ENCODE peak calls at places on chromosomes 3 and 15, in nine cellular contexts. One of them, this sample, is unnamed.

GRCh38 chr15:48928877-48929538 is 34.7 kb downstream of the SHC4 start:
- DNase-seq in pancreas: no peak
- DNase-seq in right atrium auricular region: no peak
- DNase-seq in heart right ventricle: no peak
- DNase-seq in effector memory CD4-positive, alpha-beta T cell: no peak
- DNase-seq in right lobe of liver: no peak
- DNase-seq in left ventricle myocardium inferior: no peak
- DNase-seq in tibial nerve: no peak
- DNase-seq in suprapubic skin: no peak
- DNase-seq in this sample: no peak

GRCh38 chr3:25679166-25679565 is 14.5 kb upstream of the TOP2B start:
- DNase-seq in tibial nerve: no peak
- DNase-seq in pancreas: no peak
- DNase-seq in right atrium auricular region: no peak
- DNase-seq in left ventricle myocardium inferior: no peak
- DNase-seq in heart right ventricle: no peak
- DNase-seq in suprapubic skin: no peak
- DNase-seq in right lobe of liver: no peak
- DNase-seq in effector memory CD4-positive, alpha-beta T cell: no peak
- DNase-seq in this sample: no peak

GRCh38 chr15:49343546-49343945 is 79.5 kb upstream of the FGF7 start:
- DNase-seq in left ventricle myocardium inferior: no peak
- DNase-seq in heart right ventricle: no peak
- DNase-seq in tibial nerve: no peak
- DNase-seq in pancreas: no peak
- DNase-seq in right atrium auricular region: no peak
- DNase-seq in right lobe of liver: no peak
- DNase-seq in suprapubic skin: no peak
- DNase-seq in effector memory CD4-positive, alpha-beta T cell: no peak
- DNase-seq in this sample: peak

GRCh38 chr3:133206921-133207320 is 168.7 kb downstream of the TMEM108 start:
- DNase-seq in right atrium auricular region: no peak
- DNase-seq in suprapubic skin: no peak
- DNase-seq in heart right ventricle: no peak
- DNase-seq in pancreas: no peak
- DNase-seq in effector memory CD4-positive, alpha-beta T cell: no peak
- DNase-seq in left ventricle myocardium inferior: no peak
- DNase-seq in right lobe of liver: no peak
- DNase-seq in tibial nerve: no peak
- DNase-seq in this sample: no peak

GRCh38 chr15:33735637-33736247 is 232.6 kb upstream of the CHRM5 start:
- DNase-seq in right lobe of liver: no peak
- DNase-seq in heart right ventricle: no peak
- DNase-seq in left ventricle myocardium inferior: no peak
- DNase-seq in effector memory CD4-positive, alpha-beta T cell: no peak
- DNase-seq in tibial nerve: no peak
- DNase-seq in right atrium auricular region: no peak
- DNase-seq in pancreas: no peak
- DNase-seq in suprapubic skin: no peak
- DNase-seq in this sample: peak

GRCh38 chr3:195849322-195850074 is 37.8 kb upstream of the MUC4 start:
- DNase-seq in right lobe of liver: peak
- DNase-seq in effector memory CD4-positive, alpha-beta T cell: no peak
- DNase-seq in right atrium auricular region: no peak
- DNase-seq in pancreas: peak
- DNase-seq in left ventricle myocardium inferior: no peak
- DNase-seq in heart right ventricle: no peak
- DNase-seq in tibial nerve: no peak
- DNase-seq in suprapubic skin: no peak
- DNase-seq in this sample: no peak

GRCh38 chr3:69738291-69738690 is 973 bp upstream of the MITF start:
- DNase-seq in left ventricle myocardium inferior: no peak
- DNase-seq in heart right ventricle: no peak
- DNase-seq in suprapubic skin: no peak
- DNase-seq in effector memory CD4-positive, alpha-beta T cell: no peak
- DNase-seq in pancreas: no peak
- DNase-seq in right atrium auricular region: no peak
- DNase-seq in tibial nerve: no peak
- DNase-seq in right lobe of liver: no peak
- DNase-seq in this sample: peak

GRCh38 chr15:80890341-80890972 is 99.2 kb downstream of the MESD start:
- DNase-seq in tibial nerve: no peak
- DNase-seq in left ventricle myocardium inferior: no peak
- DNase-seq in suprapubic skin: no peak
- DNase-seq in right lobe of liver: no peak
- DNase-seq in effector memory CD4-positive, alpha-beta T cell: no peak
- DNase-seq in right atrium auricular region: no peak
- DNase-seq in heart right ventricle: no peak
- DNase-seq in pancreas: no peak
- DNase-seq in this sample: no peak

GRCh38 chr15:64930019-64930652 is 18.4 kb downstream of the ANKDD1A start:
- DNase-seq in right atrium auricular region: no peak
- DNase-seq in effector memory CD4-positive, alpha-beta T cell: no peak
- DNase-seq in suprapubic skin: peak
- DNase-seq in left ventricle myocardium inferior: no peak
- DNase-seq in pancreas: no peak
- DNase-seq in right lobe of liver: no peak
- DNase-seq in tibial nerve: no peak
- DNase-seq in heart right ventricle: no peak
- DNase-seq in this sample: no peak

GRCh38 chr3:61927332-61927731 is 366.0 kb downstream of the PTPRG start:
- DNase-seq in suprapubic skin: peak
- DNase-seq in tibial nerve: peak
- DNase-seq in right atrium auricular region: peak
- DNase-seq in heart right ventricle: peak
- DNase-seq in right lobe of liver: no peak
- DNase-seq in left ventricle myocardium inferior: peak
- DNase-seq in pancreas: no peak
- DNase-seq in effector memory CD4-positive, alpha-beta T cell: no peak
- DNase-seq in this sample: peak

GRCh38 chr3:101779047-101779807 is at the start of gene NXPE3:
- DNase-seq in right atrium auricular region: peak
- DNase-seq in suprapubic skin: peak
- DNase-seq in heart right ventricle: peak
- DNase-seq in left ventricle myocardium inferior: peak
- DNase-seq in right lobe of liver: peak
- DNase-seq in effector memory CD4-positive, alpha-beta T cell: peak
- DNase-seq in tibial nerve: peak
- DNase-seq in pancreas: peak
- DNase-seq in this sample: peak

GRCh38 chr3:101778385-101779046 is 495 bp upstream of the NXPE3 start:
- DNase-seq in suprapubic skin: no peak
- DNase-seq in right atrium auricular region: no peak
- DNase-seq in effector memory CD4-positive, alpha-beta T cell: no peak
- DNase-seq in pancreas: no peak
- DNase-seq in left ventricle myocardium inferior: no peak
- DNase-seq in right lobe of liver: no peak
- DNase-seq in heart right ventricle: no peak
- DNase-seq in tibial nerve: no peak
- DNase-seq in this sample: no peak

GRCh38 chr3:101781166-101781565 is 2.2 kb downstream of the NXPE3 start:
- DNase-seq in right atrium auricular region: no peak
- DNase-seq in right lobe of liver: no peak
- DNase-seq in left ventricle myocardium inferior: no peak
- DNase-seq in pancreas: no peak
- DNase-seq in suprapubic skin: no peak
- DNase-seq in tibial nerve: no peak
- DNase-seq in effector memory CD4-positive, alpha-beta T cell: no peak
- DNase-seq in heart right ventricle: no peak
- DNase-seq in this sample: peak

GRCh38 chr3:101779808-101780366 is 876 bp downstream of the NXPE3 start:
- DNase-seq in tibial nerve: peak
- DNase-seq in right atrium auricular region: no peak
- DNase-seq in heart right ventricle: no peak
- DNase-seq in suprapubic skin: no peak
- DNase-seq in left ventricle myocardium inferior: no peak
- DNase-seq in right lobe of liver: no peak
- DNase-seq in pancreas: no peak
- DNase-seq in effector memory CD4-positive, alpha-beta T cell: no peak
- DNase-seq in this sample: peak

GRCh38 chr3:101780661-101781060 is 1.6 kb downstream of the NXPE3 start:
- DNase-seq in heart right ventricle: peak
- DNase-seq in right atrium auricular region: no peak
- DNase-seq in left ventricle myocardium inferior: no peak
- DNase-seq in right lobe of liver: no peak
- DNase-seq in effector memory CD4-positive, alpha-beta T cell: no peak
- DNase-seq in tibial nerve: no peak
- DNase-seq in suprapubic skin: no peak
- DNase-seq in pancreas: no peak
- DNase-seq in this sample: peak
- H3K4me3 ChIP-seq in heart right ventricle: peak
- H3K4me3 ChIP-seq in right atrium auricular region: peak
- H3K4me3 ChIP-seq in left ventricle myocardium inferior: peak
- H3K4me3 ChIP-seq in right lobe of liver: no peak
- H3K4me3 ChIP-seq in effector memory CD4-positive, alpha-beta T cell: no peak
- H3K4me3 ChIP-seq in tibial nerve: peak
- H3K4me3 ChIP-seq in suprapubic skin: peak
- H3K4me3 ChIP-seq in pancreas: no peak
- H3K4me3 ChIP-seq in this sample: peak

GRCh38 chr3:120502116-120502515 is 51.3 kb upstream of the FSTL1 start:
- DNase-seq in right lobe of liver: no peak
- DNase-seq in left ventricle myocardium inferior: no peak
- DNase-seq in pancreas: no peak
- DNase-seq in right atrium auricular region: no peak
- DNase-seq in tibial nerve: no peak
- DNase-seq in effector memory CD4-positive, alpha-beta T cell: no peak
- DNase-seq in suprapubic skin: no peak
- DNase-seq in heart right ventricle: no peak
- DNase-seq in this sample: no peak

GRCh38 chr3:120503727-120504616 is 53.2 kb upstream of the FSTL1 start:
- DNase-seq in right atrium auricular region: no peak
- DNase-seq in heart right ventricle: no peak
- DNase-seq in left ventricle myocardium inferior: no peak
- DNase-seq in effector memory CD4-positive, alpha-beta T cell: no peak
- DNase-seq in suprapubic skin: no peak
- DNase-seq in tibial nerve: no peak
- DNase-seq in right lobe of liver: no peak
- DNase-seq in pancreas: no peak
- DNase-seq in this sample: no peak

GRCh38 chr3:120512655-120513054 is 61.9 kb upstream of the FSTL1 start:
- DNase-seq in heart right ventricle: no peak
- DNase-seq in suprapubic skin: no peak
- DNase-seq in pancreas: no peak
- DNase-seq in right lobe of liver: no peak
- DNase-seq in effector memory CD4-positive, alpha-beta T cell: no peak
- DNase-seq in left ventricle myocardium inferior: no peak
- DNase-seq in tibial nerve: no peak
- DNase-seq in right atrium auricular region: no peak
- DNase-seq in this sample: no peak

GRCh38 chr3:120506076-120506827 is 55.5 kb upstream of the FSTL1 start:
- DNase-seq in left ventricle myocardium inferior: no peak
- DNase-seq in tibial nerve: no peak
- DNase-seq in right atrium auricular region: no peak
- DNase-seq in suprapubic skin: no peak
- DNase-seq in effector memory CD4-positive, alpha-beta T cell: no peak
- DNase-seq in right lobe of liver: no peak
- DNase-seq in pancreas: no peak
- DNase-seq in heart right ventricle: no peak
- DNase-seq in this sample: no peak

GRCh38 chr3:120506828-120507774 is 56.3 kb upstream of the FSTL1 start:
- DNase-seq in heart right ventricle: peak
- DNase-seq in right lobe of liver: no peak
- DNase-seq in left ventricle myocardium inferior: no peak
- DNase-seq in right atrium auricular region: peak
- DNase-seq in suprapubic skin: no peak
- DNase-seq in tibial nerve: peak
- DNase-seq in effector memory CD4-positive, alpha-beta T cell: no peak
- DNase-seq in pancreas: no peak
- DNase-seq in this sample: peak
- H3K4me3 ChIP-seq in heart right ventricle: no peak
- H3K4me3 ChIP-seq in right lobe of liver: no peak
- H3K4me3 ChIP-seq in left ventricle myocardium inferior: no peak
- H3K4me3 ChIP-seq in right atrium auricular region: no peak
- H3K4me3 ChIP-seq in suprapubic skin: no peak
- H3K4me3 ChIP-seq in tibial nerve: no peak
- H3K4me3 ChIP-seq in effector memory CD4-positive, alpha-beta T cell: no peak
- H3K4me3 ChIP-seq in pancreas: no peak
- H3K4me3 ChIP-seq in this sample: no peak

DNA sequence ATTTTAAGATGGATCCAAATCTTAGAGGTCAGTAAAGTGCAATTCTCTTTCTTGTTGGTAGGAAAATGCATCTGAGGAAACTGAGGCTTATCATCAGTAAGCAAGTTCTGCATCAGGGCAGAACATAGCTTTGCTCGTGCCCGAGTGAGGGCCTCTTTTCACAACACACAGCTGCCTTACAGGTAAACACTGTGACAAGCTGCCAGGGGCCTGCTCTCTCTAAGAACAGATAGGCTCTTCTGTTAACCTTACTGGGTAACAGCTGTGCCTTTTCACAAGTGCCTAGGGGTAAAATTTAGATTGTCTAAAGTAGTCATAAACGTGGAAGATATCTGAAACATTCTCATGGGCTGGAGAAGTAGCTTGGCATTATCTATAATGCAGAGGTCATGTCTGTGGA is 118.1 kb downstream of the C3orf38 start:
- DNase-seq in suprapubic skin: no peak
- DNase-seq in right lobe of liver: no peak
- DNase-seq in tibial nerve: no peak
- DNase-seq in effector memory CD4-positive, alpha-beta T cell: no peak
- DNase-seq in heart right ventricle: no peak
- DNase-seq in left ventricle myocardium inferior: no peak
- DNase-seq in pancreas: no peak
- DNase-seq in right atrium auricular region: no peak
- DNase-seq in this sample: no peak
- H3K4me3 ChIP-seq in suprapubic skin: no peak
- H3K4me3 ChIP-seq in right lobe of liver: no peak
- H3K4me3 ChIP-seq in tibial nerve: no peak
- H3K4me3 ChIP-seq in effector memory CD4-positive, alpha-beta T cell: no peak
- H3K4me3 ChIP-seq in heart right ventricle: no peak
- H3K4me3 ChIP-seq in left ventricle myocardium inferior: no peak
- H3K4me3 ChIP-seq in pancreas: no peak
- H3K4me3 ChIP-seq in right atrium auricular region: no peak
- H3K4me3 ChIP-seq in this sample: no peak

GRCh38 chr3:9725775-9726174 is 5.8 kb upstream of the BRPF1 start:
- DNase-seq in heart right ventricle: no peak
- DNase-seq in suprapubic skin: no peak
- DNase-seq in left ventricle myocardium inferior: no peak
- DNase-seq in right atrium auricular region: no peak
- DNase-seq in tibial nerve: no peak
- DNase-seq in pancreas: no peak
- DNase-seq in right lobe of liver: no peak
- DNase-seq in effector memory CD4-positive, alpha-beta T cell: no peak
- DNase-seq in this sample: no peak

GRCh38 chr3:9727743-9728142 is 3.8 kb upstream of the BRPF1 start:
- DNase-seq in suprapubic skin: no peak
- DNase-seq in tibial nerve: no peak
- DNase-seq in effector memory CD4-positive, alpha-beta T cell: no peak
- DNase-seq in pancreas: no peak
- DNase-seq in right lobe of liver: no peak
- DNase-seq in left ventricle myocardium inferior: no peak
- DNase-seq in right atrium auricular region: no peak
- DNase-seq in heart right ventricle: no peak
- DNase-seq in this sample: peak

GRCh38 chr3:9729419-9729818 is 2.1 kb upstream of the BRPF1 start:
- DNase-seq in right atrium auricular region: no peak
- DNase-seq in effector memory CD4-positive, alpha-beta T cell: no peak
- DNase-seq in left ventricle myocardium inferior: no peak
- DNase-seq in right lobe of liver: no peak
- DNase-seq in suprapubic skin: no peak
- DNase-seq in tibial nerve: no peak
- DNase-seq in heart right ventricle: no peak
- DNase-seq in pancreas: no peak
- DNase-seq in this sample: no peak

GRCh38 chr3:9730747-9731205 is 759 bp upstream of the BRPF1 start:
- DNase-seq in right atrium auricular region: no peak
- DNase-seq in tibial nerve: no peak
- DNase-seq in left ventricle myocardium inferior: no peak
- DNase-seq in effector memory CD4-positive, alpha-beta T cell: no peak
- DNase-seq in heart right ventricle: no peak
- DNase-seq in suprapubic skin: peak
- DNase-seq in right lobe of liver: no peak
- DNase-seq in pancreas: peak
- DNase-seq in this sample: peak

GRCh38 chr3:9727041-9727595 is 4.4 kb upstream of the BRPF1 start:
- DNase-seq in suprapubic skin: no peak
- DNase-seq in effector memory CD4-positive, alpha-beta T cell: peak
- DNase-seq in pancreas: no peak
- DNase-seq in tibial nerve: no peak
- DNase-seq in left ventricle myocardium inferior: no peak
- DNase-seq in right atrium auricular region: no peak
- DNase-seq in heart right ventricle: no peak
- DNase-seq in right lobe of liver: no peak
- DNase-seq in this sample: no peak
- H3K4me3 ChIP-seq in suprapubic skin: no peak
- H3K4me3 ChIP-seq in effector memory CD4-positive, alpha-beta T cell: peak
- H3K4me3 ChIP-seq in pancreas: no peak
- H3K4me3 ChIP-seq in tibial nerve: no peak
- H3K4me3 ChIP-seq in left ventricle myocardium inferior: no peak
- H3K4me3 ChIP-seq in right atrium auricular region: no peak
- H3K4me3 ChIP-seq in heart right ventricle: peak
- H3K4me3 ChIP-seq in right lobe of liver: no peak
- H3K4me3 ChIP-seq in this sample: no peak

This sample was measured in fibroblast of pulmonary artery.